ENCODE peak calls at places on chromosomes 12 and 14, in eight cellular contexts. E is WTC11, K is NCI-H1105 treated with DMSO at 0.1 percent for 48 hours, T is fibroblast of lung, G is HCEC 1CT, H is aorta, X is COLO829, U is RWPE1. R is an unnamed sample.

GRCh38 chr12:46629331-46630229 is 196.2 kb downstream of the SLC38A4 start:
- DNase-seq in U (no peak), G (no peak), T (no peak), X (no peak), H (no peak), K (no peak), E (no peak), R (peak; percentile 72)

GRCh38 chr12:49535921-49536525 is 2.8 kb upstream of the KCNH3 start:
- DNase-seq in H (no peak), T (no peak), X (no peak), G (no peak), E (no peak), U (no peak), K (no peak), R (no peak)

GRCh38 chr12:49482095-49483051 is 56.5 kb upstream of the KCNH3 start:
- DNase-seq in U (no peak), G (peak; percentile 54), E (no peak), X (no peak), K (peak; percentile 79), T (peak; percentile 48), H (no peak), R (no peak)

GRCh38 chr14:85088231-85088630 is 441.7 kb upstream of the FLRT2 start:
- DNase-seq in G (peak; percentile 42), E (no peak), T (peak; percentile 2), K (no peak), X (no peak), H (no peak), U (peak; percentile 9), R (no peak)

GRCh38 chr12:5710260-5710878 is 234.7 kb downstream of the ANO2 start:
- DNase-seq in H (no peak), X (no peak), U (no peak), K (no peak), G (no peak), T (no peak), E (no peak), R (no peak)

GRCh38 chr14:88934231-88934898 is 109.9 kb downstream of the TTC8 start:
- DNase-seq in H (no peak), X (no peak), T (peak; percentile 61), U (no peak), G (no peak), E (no peak), K (no peak), R (no peak)

GRCh38 chr14:94466706-94467370 is 9.2 kb downstream of the SERPINA9 start:
- DNase-seq in G (no peak), K (no peak), T (no peak), U (no peak), X (no peak), E (no peak), H (no peak), R (no peak)

GRCh38 chr14:51342226-51342625 is 102.2 kb downstream of the TMX1 start:
- DNase-seq in K (no peak), G (peak; percentile 54), U (peak; percentile 91), H (no peak), E (no peak), X (peak; percentile 19), T (peak; percentile 67), R (no peak)

GRCh38 chr12:57213068-57213715 is 3.4 kb upstream of the NXPH4 start:
- DNase-seq in X (peak; percentile 90), T (peak; percentile 68), E (peak; percentile 87), G (peak; percentile 71), K (peak; percentile 72), H (peak; percentile 93), U (peak; percentile 84), R (peak; percentile 84)

GRCh38 chr14:55556929-55557623 is 22.9 kb upstream of the KTN1 start:
- DNase-seq in T (peak; percentile 96), H (peak; percentile 76), X (peak; percentile 78), G (peak; percentile 59), E (no peak), U (peak; percentile 91), K (peak; percentile 91), R (peak; percentile 82)

GRCh38 chr12:59660148-59660547 is 64.3 kb downstream of the SLC16A7 start:
- DNase-seq in X (no peak), G (no peak), H (no peak), K (no peak), T (no peak), U (no peak), E (no peak), R (no peak)

GRCh38 chr12:53172352-53172751 is 8.2 kb upstream of the ZNF740 start:
- DNase-seq in U (no peak), G (peak; percentile 18), K (no peak), H (no peak), E (no peak), X (no peak), T (peak; percentile 75), R (no peak)

GRCh38 chr12:12807970-12808702 is 5.0 kb upstream of the DDX47 start:
- DNase-seq in E (no peak), G (peak; percentile 25), T (peak; percentile 56), K (no peak), U (no peak), H (peak; percentile 71), X (no peak), R (peak; percentile 62)

GRCh38 chr14:31834616-31835015 is 242.5 kb upstream of the ARHGAP5 start:
- DNase-seq in U (no peak), E (no peak), K (peak; percentile 21), G (no peak), T (peak; percentile 58), H (no peak), X (no peak), R (no peak)

GRCh38 chr14:102215071-102215470 is 75.4 kb downstream of the WDR20 start:
- DNase-seq in T (peak; percentile 88), E (no peak), U (no peak), K (no peak), H (peak; percentile 43), G (peak; percentile 41), X (no peak), R (no peak)

R was measured in psoas muscle.